ENCODE peak calls at places on chromosomes 11 and 22, in four cellular contexts. A, N, B and T are unnamed samples.

GRCh38 chr11:94926698-94927237 is 46.6 kb downstream of the CWC15 start:
- DNase-seq in N (peak; percentile 39), B (no peak), A (peak; percentile 73), T (peak; percentile 98)

GRCh38 chr11:34632105-34632780 is 11.3 kb downstream of the EHF start:
- DNase-seq in A (peak; percentile 70), N (no peak), B (peak; percentile 21), T (no peak)

GRCh38 chr22:50568626-50569025 is 5.9 kb upstream of the SYCE3 start:
- DNase-seq in B (no peak), N (no peak), A (no peak), T (no peak)

GRCh38 chr11:130886704-130887103 is 29.6 kb downstream of the SNX19 start:
- DNase-seq in B (no peak), A (no peak), N (no peak), T (peak; percentile 30)

GRCh38 chr11:107397357-107397756 is 60.3 kb downstream of the CWF19L2 start:
- DNase-seq in N (peak; percentile 71), B (no peak), A (peak; percentile 89), T (no peak)

GRCh38 chr22:49962751-49963646 is 2.4 kb downstream of the PIM3 start:
- DNase-seq in A (no peak), N (peak; percentile 26), B (no peak), T (no peak)

GRCh38 chr11:2691355-2691761 is 8.4 kb downstream of the KCNQ1OT1 start:
- DNase-seq in N (no peak), A (no peak), B (no peak), T (no peak)

GRCh38 chr11:64450168-64450560 is 91.2 kb downstream of the RPS6KA4 start:
- DNase-seq in N (peak; percentile 17), A (no peak), B (no peak), T (no peak)

GRCh38 chr11:64918056-64918455 is 1.0 kb upstream of the ATG2A start:
- DNase-seq in A (peak; percentile 39), N (no peak), B (no peak), T (peak; percentile 68)

GRCh38 chr22:43198126-43198525 is 11.2 kb upstream of the TTLL12 start:
- DNase-seq in B (no peak), N (no peak), A (no peak), T (no peak)

GRCh38 chr11:113567867-113568266 is 92.7 kb upstream of the DRD2 start:
- DNase-seq in A (no peak), B (no peak), N (no peak), T (no peak)

GRCh38 chr22:31286360-31287255 is 5.7 kb downstream of the PIK3IP1 start:
- DNase-seq in B (no peak), A (no peak), N (no peak), T (peak; percentile 30)

GRCh38 chr11:80773919-80774318 is 1333.1 kb upstream of the TENM4 start:
- DNase-seq in B (no peak), N (no peak), A (no peak), T (no peak)

GRCh38 chr11:73198677-73199076 is 19.4 kb upstream of the P2RY2 start:
- DNase-seq in A (peak; percentile 95), B (peak; percentile 65), N (peak; percentile 33), T (peak; percentile 22)

GRCh38 chr11:5380740-5381342 is 2.8 kb upstream of the OR51M1 start:
- DNase-seq in B (peak; percentile 58), A (peak; percentile 86), N (peak; percentile 76), T (peak; percentile 70)

GRCh38 chr22:30877662-30878515 is 90.7 kb downstream of the MORC2 start:
- DNase-seq in A (no peak), B (no peak), N (no peak), T (no peak)

GRCh38 chr11:6468712-6469495 is 4.8 kb downstream of the TRIM3 start:
- DNase-seq in N (peak; percentile 99), A (peak; percentile 98), B (peak; percentile 88), T (peak; percentile 96)

GRCh38 chr11:61541568-61541967 is 33.0 kb downstream of the LRRC10B start:
- DNase-seq in B (peak; percentile 26), A (peak; percentile 87), N (peak; percentile 91), T (no peak)

GRCh38 chr22:36356708-36357694 is 30.8 kb downstream of the MYH9 start:
- DNase-seq in N (no peak), B (no peak), A (no peak), T (peak; percentile 67)

GRCh38 chr22:29257751-29258181 is 10.0 kb downstream of the RHBDD3 start:
- DNase-seq in B (no peak), A (no peak), N (no peak), T (no peak)

GRCh38 chr11:115275045-115275444 is 229.2 kb downstream of the CADM1 start:
- DNase-seq in B (no peak), N (no peak), A (no peak), T (no peak)

GRCh38 chr11:73528877-73529530 is 68.9 kb downstream of the FAM168A start:
- DNase-seq in A (peak; percentile 73), N (no peak), B (no peak), T (no peak)

GRCh38 chr11:72606362-72607100 is 67.7 kb downstream of the PDE2A start:
- DNase-seq in B (no peak), A (no peak), N (no peak), T (no peak)

GRCh38 chr11:47946682-47947575 is 33.4 kb upstream of the PTPRJ start:
- DNase-seq in A (peak; percentile 81), B (no peak), N (peak; percentile 48), T (peak; percentile 93)

GRCh38 chr11:33544593-33545373 is 155.8 kb downstream of the C11orf91 start:
- DNase-seq in N (no peak), B (no peak), A (no peak), T (no peak)

GRCh38 chr11:71987521-71987920 is 11.2 kb upstream of the IL18BP start:
- DNase-seq in B (no peak), A (no peak), N (no peak), T (no peak)

GRCh38 chr11:68528630-68529029 is 68.1 kb downstream of the PPP6R3 start:
- DNase-seq in A (no peak), N (no peak), B (no peak), T (peak; percentile 53)

GRCh38 chr11:78397398-78397797 is 20.2 kb downstream of the GAB2 start:
- DNase-seq in B (no peak), N (no peak), A (no peak), T (peak; percentile 32)

GRCh38 chr11:16969010-16970004 is 44.9 kb downstream of the PLEKHA7 start:
- DNase-seq in N (no peak), B (no peak), A (peak; percentile 55), T (no peak)

GRCh38 chr11:63667993-63668392 is 3.2 kb downstream of the ATL3 start:
- DNase-seq in B (no peak), A (peak; percentile 62), N (no peak), T (peak; percentile 89)

GRCh38 chr11:60906132-60906972 is at the start of gene PRPF19:
- DNase-seq in B (peak; percentile 98), N (peak; percentile 98), A (peak; percentile 98), T (peak; percentile 98)

GRCh38 chr11:57791321-57792059 is 29.9 kb downstream of the CTNND1 start:
- DNase-seq in A (no peak), N (peak; percentile 54), B (no peak), T (no peak)

GRCh38 chr11:46972343-46972742 is 35.8 kb downstream of the CSTPP1 start:
- DNase-seq in N (no peak), B (no peak), A (no peak), T (no peak)

GRCh38 chr22:29156507-29156906 is 49.2 kb upstream of the EMID1 start:
- DNase-seq in B (no peak), A (peak; percentile 67), N (peak; percentile 72), T (peak; percentile 24)

GRCh38 chr11:117793521-117793920 is 3.5 kb downstream of the DSCAML1 start:
- DNase-seq in N (no peak), B (no peak), A (no peak), T (no peak)

GRCh38 chr11:7020183-7020917 is at the start of the genes NLRP14 and ZNF214:
- DNase-seq in B (peak; percentile 95), N (peak; percentile 98), A (peak; percentile 98), T (peak; percentile 94)

GRCh38 chr11:15006139-15006759 is 34.1 kb upstream of the CALCA start:
- DNase-seq in B (no peak), A (peak; percentile 78), N (peak; percentile 27), T (peak; percentile 61)

GRCh38 chr11:75272821-75273301 is 32.3 kb downstream of the TPBGL start:
- DNase-seq in B (no peak), N (peak; percentile 26), A (no peak), T (no peak)

GRCh38 chr11:116853461-116854073 is 16.1 kb upstream of the APOA1 start:
- DNase-seq in B (no peak), A (no peak), N (no peak), T (peak; percentile 94)

GRCh38 chr22:46830001-46830715 is 67.7 kb downstream of the TBC1D22A start:
- DNase-seq in B (no peak), N (no peak), A (no peak), T (peak; percentile 61)
- H3K79me1 ChIP-seq in B (no peaks in the 10 kb centered on the region), N (no peaks in the 10 kb centered on the region), A (peaks cover 14% of the 10 kb centered on the region), T (peaks cover 43% of the 10 kb centered on the region)

DNA sequence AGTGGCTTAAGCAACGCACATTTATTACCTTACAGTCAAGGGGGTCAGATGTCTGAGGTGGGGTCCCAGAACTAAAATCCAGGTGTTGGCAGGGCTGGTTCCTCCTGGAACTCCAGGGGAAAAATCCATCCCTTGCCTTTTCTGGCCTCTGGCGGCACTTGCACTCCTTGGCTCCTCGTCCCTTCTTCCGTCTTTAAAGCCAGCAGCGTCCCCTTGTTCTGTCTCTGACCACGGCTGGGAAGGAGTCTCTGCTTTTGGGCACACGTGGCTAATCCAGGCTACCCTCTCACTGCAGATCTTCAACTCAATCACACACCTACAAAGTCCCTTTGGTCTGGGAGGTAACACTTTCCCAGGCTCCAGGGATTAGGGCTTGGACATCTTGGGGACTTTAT is 73.5 kb upstream of the WNT7B start:
- DNase-seq in N (no peak), B (no peak), A (no peak), T (no peak)
- H3K4me1 ChIP-seq in N (no peaks in the 10 kb centered on the region), B (no peaks in the 10 kb centered on the region), A (no peaks in the 10 kb centered on the region), T (peaks cover 42% of the 10 kb centered on the region)

GRCh38 chr22:39175127-39176066 is 22.9 kb upstream of the CBX7 start:
- DNase-seq in B (no peak), A (peak; percentile 77), N (peak; percentile 57), T (peak; percentile 52)
- H3K9ac ChIP-seq in B (no peak overlapping the region), A (peak overlapping the region; percentile 16), N (peak overlapping the region; percentile 23), T (peak overlapping the region; percentile 64)

GRCh38 chr11:19820100-19820499 is 107.5 kb downstream of the NAV2 start:
- DNase-seq in A (no peak), N (no peak), B (no peak), T (peak; percentile 43)

GRCh38 chr11:19819148-19819547 is 106.5 kb downstream of the NAV2 start:
- DNase-seq in B (no peak), A (no peak), N (no peak), T (no peak)

GRCh38 chr11:19822531-19822930 is 109.9 kb downstream of the NAV2 start:
- DNase-seq in N (no peak), A (no peak), B (no peak), T (no peak)

GRCh38 chr11:19821993-19822392 is 109.4 kb downstream of the NAV2 start:
- DNase-seq in A (no peak), N (no peak), B (no peak), T (no peak)

DNA sequence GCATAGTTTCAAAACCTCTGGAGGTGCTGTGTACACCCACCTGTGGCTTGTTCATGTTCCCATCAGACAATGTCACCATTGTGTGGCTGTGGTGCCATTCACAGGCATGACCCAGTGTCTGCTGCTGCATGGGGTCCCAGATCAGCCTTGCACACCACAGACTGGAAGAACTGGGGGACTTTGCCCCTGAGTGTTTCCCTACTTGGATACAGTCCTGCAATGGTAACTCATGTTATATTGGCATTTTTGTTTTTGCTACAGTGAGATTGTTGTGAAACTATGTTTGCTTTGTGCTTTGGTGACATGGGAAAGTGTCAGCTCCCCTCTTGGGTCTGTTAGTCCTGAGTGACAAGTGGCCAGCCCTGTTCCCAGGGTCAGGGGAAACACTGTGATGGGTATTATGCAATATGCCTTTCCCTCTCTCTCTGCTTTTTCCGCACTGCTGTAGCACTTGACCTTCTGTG is 108.8 kb downstream of the NAV2 start:
- DNase-seq in N (no peak), A (no peak), B (no peak), T (peak; percentile 42)
- H3K79me1 ChIP-seq in N (peaks cover 5% of the 10 kb centered on the region), A (no peaks in the 10 kb centered on the region), B (no peaks in the 10 kb centered on the region), T (peaks cover 44% of the 10 kb centered on the region)